ENCODE peak calls at places on chromosomes 3 and 15, in six cellular contexts. O, B, I, W, S and Z are unnamed samples.
A peak's percentile ranks its signal among the peaks of the same experiment; 100 is the strongest.

GRCh38 chr15:56040081-56041035 is 46.9 kb upstream of the NEDD4 start:
- DNase-seq in O (peak; percentile 98), B (peak; percentile 20), W (peak; percentile 54), S (no peak), I (peak; percentile 86), Z (peak; percentile 85)

GRCh38 chr3:128273841-128274573 is 120.7 kb downstream of the EEFSEC start:
- DNase-seq in B (no peak), I (no peak), O (no peak), W (no peak), S (no peak), Z (no peak)

GRCh38 chr15:51183076-51183475 is 88.4 kb upstream of the TNFAIP8L3 start:
- DNase-seq in W (no peak), B (no peak), I (no peak), S (no peak), O (no peak), Z (no peak)

GRCh38 chr15:73944161-73945099 is 18.2 kb downstream of the LOXL1 start:
- DNase-seq in I (no peak), W (no peak), O (no peak), B (peak; percentile 95), S (no peak), Z (no peak)

GRCh38 chr3:152309031-152309430 is 40.3 kb downstream of the MBNL1 start:
- DNase-seq in W (no peak), O (no peak), B (no peak), I (no peak), S (no peak), Z (no peak)

GRCh38 chr3:162799910-162800309 is 1303.3 kb downstream of the OTOL1 start:
- DNase-seq in O (peak; percentile 53), S (no peak), B (no peak), I (no peak), W (peak; percentile 8), Z (peak; percentile 10)

GRCh38 chr3:114380233-114380645 is 86.4 kb downstream of the TIGIT start:
- DNase-seq in I (no peak), W (no peak), B (peak; percentile 5), O (peak; percentile 91), S (no peak), Z (no peak)

GRCh38 chr3:141578197-141578596 is 91.4 kb downstream of the RASA2 start:
- DNase-seq in I (no peak), W (no peak), B (no peak), S (no peak), O (peak; percentile 75), Z (no peak)

GRCh38 chr15:28021281-28022039 is 77.7 kb downstream of the OCA2 start:
- DNase-seq in B (peak; percentile 63), W (peak; percentile 84), O (peak; percentile 33), S (peak; percentile 25), I (peak; percentile 43), Z (peak; percentile 69)

GRCh38 chr3:136740351-136740957 is 11.7 kb downstream of the STAG1 start:
- DNase-seq in O (no peak), B (no peak), I (no peak), S (no peak), W (no peak), Z (no peak)

GRCh38 chr15:61051570-61052031 is 177.5 kb downstream of the RORA start:
- DNase-seq in I (no peak), B (peak; percentile 62), S (peak; percentile 56), W (peak; percentile 69), O (peak; percentile 85), Z (peak; percentile 20)

GRCh38 chr15:90184119-90184785 is 16.9 kb upstream of the SEMA4B start:
- DNase-seq in I (peak; percentile 90), W (peak; percentile 52), S (peak; percentile 95), O (peak; percentile 74), B (no peak), Z (peak; percentile 81)

GRCh38 chr15:34754674-34755418 is at the start of gene GJD2:
- DNase-seq in S (no peak), B (peak; percentile 89), W (peak; percentile 85), O (peak; percentile 19), I (no peak), Z (no peak)

GRCh38 chr3:133933097-133934024 is 37.7 kb upstream of the RAB6B start:
- DNase-seq in I (no peak), O (no peak), W (no peak), S (no peak), B (no peak), Z (no peak)

GRCh38 chr3:67335813-67336212 is 318.6 kb downstream of the SUCLG2 start:
- DNase-seq in I (no peak), S (no peak), W (no peak), O (no peak), B (no peak), Z (no peak)

GRCh38 chr3:160038862-160039562 is 50.4 kb downstream of the IL12A start:
- DNase-seq in I (no peak), S (no peak), O (peak; percentile 56), W (peak; percentile 55), B (peak; percentile 51), Z (no peak)

DNA sequence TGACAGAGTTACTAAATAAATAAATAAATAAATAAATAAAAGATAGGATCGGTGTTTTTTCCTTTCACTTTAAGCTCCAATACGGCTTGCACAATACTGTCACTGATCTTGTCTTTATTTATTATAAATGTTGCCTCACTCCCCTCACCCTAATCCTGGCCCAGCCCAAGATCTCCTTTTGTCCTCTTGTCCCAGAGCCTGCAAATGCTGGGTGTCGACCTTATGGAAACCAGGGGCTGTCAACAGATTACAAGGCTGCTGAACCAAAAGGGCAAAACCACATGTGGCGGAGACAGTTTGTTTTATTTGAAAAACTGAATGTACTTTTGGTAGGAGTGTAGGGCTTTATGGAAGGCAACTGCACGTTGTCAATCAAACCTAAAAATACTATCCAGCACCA is 75.9 kb downstream of the RFTN1 start:
- DNase-seq in W (no peak), S (no peak), I (no peak), O (no peak), B (no peak), Z (no peak)
- H3F3A ChIP-seq in W (no peaks in the 10 kb centered on the region), S (no peaks in the 10 kb centered on the region), I (no peaks in the 10 kb centered on the region), O (peaks cover 4% of the 10 kb centered on the region), B (no peaks in the 10 kb centered on the region), Z (no peaks in the 10 kb centered on the region)

GRCh38 chr3:187958432-187959003 is 195.4 kb upstream of the LPP start:
- DNase-seq in I (no peak), B (no peak), W (no peak), S (no peak), O (no peak), Z (no peak)

GRCh38 chr3:187963677-187964385 is 190.1 kb upstream of the LPP start:
- DNase-seq in O (peak; percentile 54), S (no peak), W (no peak), B (no peak), I (no peak), Z (no peak)

GRCh38 chr3:187961366-187961765 is 192.6 kb upstream of the LPP start:
- DNase-seq in W (no peak), B (no peak), I (no peak), O (no peak), S (no peak), Z (no peak)

GRCh38 chr3:187963003-187963676 is 190.8 kb upstream of the LPP start:
- DNase-seq in S (peak; percentile 21), I (no peak), W (peak; percentile 31), O (no peak), B (no peak), Z (no peak)

DNA sequence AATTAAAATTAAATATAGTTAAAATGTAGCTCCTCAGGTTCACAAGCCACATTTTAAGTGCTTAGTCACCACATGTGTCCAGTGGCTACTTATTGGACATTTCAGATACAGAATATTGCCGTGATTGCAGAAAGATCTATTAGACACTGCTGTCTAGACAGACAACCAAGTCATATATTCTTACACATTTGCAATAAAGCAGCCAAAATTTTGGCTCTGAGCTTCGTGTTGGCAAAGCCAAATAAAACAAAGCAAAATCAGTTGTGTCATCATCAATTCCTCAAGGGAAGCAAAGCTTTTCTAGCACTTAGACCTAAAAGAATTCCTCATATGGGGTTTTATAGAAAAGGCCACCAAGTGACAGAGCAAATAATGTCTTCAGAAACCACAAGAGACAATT is 193.1 kb upstream of the LPP start:
- DNase-seq in I (no peak), S (no peak), B (no peak), O (peak; percentile 70), W (no peak), Z (no peak)
- TF ChIP-seq EZH2 in I (no peak), S (no peak), B (no peak), O (no peak), W (no peak), Z (no peak)

GRCh38 chr3:62672988-62673313 is 202.3 kb downstream of the CADPS start:
- DNase-seq in S (no peak), W (no peak), I (no peak), B (no peak), O (no peak), Z (no peak)

GRCh38 chr3:62669161-62669560 is 206.1 kb downstream of the CADPS start:
- DNase-seq in S (no peak), O (no peak), I (no peak), W (no peak), B (peak; percentile 23), Z (no peak)

GRCh38 chr3:62672270-62672987 is 202.8 kb downstream of the CADPS start:
- DNase-seq in I (no peak), O (no peak), B (no peak), S (peak; percentile 25), W (no peak), Z (no peak)

GRCh38 chr3:62667714-62668113 is 207.5 kb downstream of the CADPS start:
- DNase-seq in S (no peak), W (peak; percentile 71), B (peak; percentile 39), O (no peak), I (no peak), Z (no peak)

GRCh38 chr3:62670351-62670750 is 204.9 kb downstream of the CADPS start:
- DNase-seq in I (no peak), W (no peak), S (no peak), O (peak; percentile 63), B (no peak), Z (no peak)
- H3F3A ChIP-seq in I (no peaks in the 10 kb centered on the region), W (no peaks in the 10 kb centered on the region), S (no peaks in the 10 kb centered on the region), O (no peaks in the 10 kb centered on the region), B (peaks cover 20% of the 10 kb centered on the region), Z (no peaks in the 10 kb centered on the region)

GRCh38 chr3:13548696-13549512 is at the start of gene FBLN2:
- DNase-seq in I (no peak), O (peak; percentile 88), S (no peak), B (peak; percentile 90), W (peak; percentile 82), Z (no peak)
- TF ChIP-seq EZH2 in I (no peak), O (no peak), S (no peak), B (no peak), W (no peak), Z (no peak)

DNA sequence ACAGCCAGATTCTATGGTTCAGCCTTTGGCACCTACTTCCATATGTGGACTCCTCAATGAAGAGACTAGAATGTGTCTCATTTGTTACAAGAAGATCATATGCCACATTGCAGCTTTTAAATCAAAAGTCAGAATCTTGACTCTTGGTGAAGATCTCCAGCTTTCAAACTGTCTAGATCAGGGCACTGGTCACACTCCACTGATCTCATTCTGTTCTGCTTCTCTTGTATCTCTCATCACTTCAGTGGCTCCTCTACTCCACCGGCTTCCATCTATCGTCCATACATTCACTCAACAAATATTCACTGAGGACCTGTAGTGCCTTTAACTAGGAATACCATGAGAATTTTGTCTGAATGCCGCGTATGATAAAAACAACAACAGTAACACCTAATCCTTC is 203.3 kb upstream of the LPP start:
- DNase-seq in O (no peak), W (no peak), I (no peak), S (no peak), B (no peak), Z (no peak)
- H3F3A ChIP-seq in O (peaks cover 24% of the 10 kb centered on the region), W (no peaks in the 10 kb centered on the region), I (peaks cover 45% of the 10 kb centered on the region), S (no peaks in the 10 kb centered on the region), B (no peaks in the 10 kb centered on the region), Z (no peaks in the 10 kb centered on the region)